ENCODE peak calls at places on chromosomes 13 and 19, in seven cellular contexts. O is A549, V is neural crest cell, P is Peyer's patch, J is left ventricle myocardium inferior, T is cardiac muscle cell, Q is PC-9. K is an unnamed sample.

GRCh38 chr19:51382004-51382403 is 5.8 kb downstream of the LIM2 start:
- DNase-seq in O (no peak), V (no peak), P (no peak), J (no peak), T (no peak), Q (no peak), K (no peak)

GRCh38 chr13:19685445-19685844 is 52.0 kb downstream of the MPHOSPH8 start:
- DNase-seq in O (no peak), V (no peak), P (no peak), J (no peak), T (no peak), Q (no peak), K (no peak)

GRCh38 chr13:30978981-30979956 is 46.8 kb downstream of the TEX26 start:
- DNase-seq in O (peak), V (peak), P (peak), J (no peak), T (peak), Q (no peak), K (no peak)

GRCh38 chr19:29245221-29245620 is 32.3 kb upstream of the UQCRFS1 start:
- DNase-seq in O (no peak), V (no peak), P (no peak), J (no peak), T (peak), Q (no peak), K (no peak)

GRCh38 chr13:34174671-34175145 is 356.8 kb downstream of the RFC3 start:
- DNase-seq in O (peak), V (no peak), P (no peak), J (no peak), T (peak), Q (no peak), K (no peak)

GRCh38 chr19:40252395-40252794 is 25.9 kb upstream of the CCNP start:
- DNase-seq in O (no peak), V (no peak), P (no peak), J (no peak), T (no peak), Q (no peak), K (no peak)

GRCh38 chr13:33235078-33235477 is 50.5 kb downstream of the STARD13 start:
- DNase-seq in O (no peak), V (no peak), P (no peak), J (no peak), T (peak), Q (no peak), K (no peak)

GRCh38 chr13:99528547-99528946 is 27.3 kb downstream of the TM9SF2 start:
- DNase-seq in O (peak), V (no peak), P (peak), J (no peak), T (peak), Q (no peak), K (no peak)

GRCh38 chr13:44022196-44022595 is 142.5 kb downstream of the LACC1 start:
- DNase-seq in O (peak), V (no peak), P (no peak), J (no peak), T (peak), Q (peak), K (no peak)

GRCh38 chr19:2611483-2612464 is 90.7 kb downstream of the GNG7 start:
- DNase-seq in O (no peak), V (no peak), P (no peak), J (peak), T (no peak), Q (no peak), K (no peak)
- TF ChIP-seq CTCF in O (no peak), V (peak), P (no peak), J (no peak), T (no peak), Q (peak), K (no peak)

DNA sequence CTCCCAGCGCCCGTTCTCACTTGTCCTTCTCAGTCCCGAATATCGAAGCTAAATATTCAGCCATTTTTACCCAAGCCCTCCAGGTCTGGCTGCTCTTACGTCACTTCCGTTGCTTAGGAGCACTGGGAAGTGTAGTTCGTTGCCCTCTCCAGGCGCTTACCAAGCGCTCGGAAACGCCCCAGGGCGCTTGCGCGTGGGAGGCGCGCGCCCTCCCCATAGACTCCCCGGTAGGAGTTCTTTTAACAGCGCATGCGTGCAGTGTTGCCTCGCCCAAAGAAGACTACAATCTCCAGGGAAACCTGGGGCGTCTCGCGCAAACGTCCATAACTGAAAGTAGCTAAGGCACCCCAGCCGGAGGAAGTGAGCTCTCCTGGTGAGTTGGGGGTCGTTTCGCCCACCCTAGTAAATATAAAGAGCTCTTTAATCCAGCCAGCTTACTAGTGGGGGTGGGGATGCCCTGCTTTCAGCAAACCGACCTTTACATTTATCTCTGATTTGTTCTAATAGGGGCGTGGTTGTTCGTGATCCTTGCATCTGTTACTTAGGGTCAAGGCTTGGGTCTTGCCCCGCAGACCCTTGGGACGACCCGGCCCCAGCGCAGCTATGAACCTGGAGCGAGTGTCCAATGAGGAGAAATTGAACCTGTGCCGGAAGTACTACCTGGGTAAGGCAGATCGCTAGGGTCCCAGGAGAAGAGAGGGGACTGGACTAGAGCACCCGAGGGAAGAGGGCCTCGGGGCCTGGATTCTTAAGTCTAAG is at the start of the genes PSENEN and U2AF1L4:
- DNase-seq in O (peak), V (peak), P (peak), J (peak), T (peak), Q (peak), K (peak)
- TF ChIP-seq CTCF in O (no peak), V (no peak), P (peak), J (peak), T (no peak), Q (no peak), K (no peak)

GRCh38 chr13:49246850-49247721 is 639 bp upstream of the CDADC1 start:
- DNase-seq in O (no peak), V (no peak), P (no peak), J (no peak), T (no peak), Q (no peak), K (no peak)

GRCh38 chr13:49253997-49254396 is 6.3 kb downstream of the CDADC1 start:
- DNase-seq in O (no peak), V (no peak), P (no peak), J (no peak), T (no peak), Q (no peak), K (no peak)

GRCh38 chr13:49247722-49248432 is at the start of gene CDADC1:
- DNase-seq in O (peak), V (peak), P (peak), J (peak), T (peak), Q (peak), K (peak)

GRCh38 chr13:49253310-49253709 is 5.6 kb downstream of the CDADC1 start:
- DNase-seq in O (no peak), V (no peak), P (no peak), J (no peak), T (no peak), Q (no peak), K (no peak)

GRCh38 chr13:49248433-49249002 is 793 bp downstream of the CDADC1 start:
- DNase-seq in O (no peak), V (no peak), P (no peak), J (no peak), T (peak), Q (peak), K (no peak)
- TF ChIP-seq CTCF in O (no peak), V (no peak), P (no peak), J (no peak), T (peak), Q (no peak), K (no peak)

GRCh38 chr19:48954011-48954594 is 572 bp upstream of the BAX start:
- DNase-seq in O (no peak), V (no peak), P (peak), J (no peak), T (no peak), Q (no peak), K (no peak)

GRCh38 chr19:48955308-48955958 is 758 bp downstream of the BAX start:
- DNase-seq in O (no peak), V (no peak), P (no peak), J (no peak), T (no peak), Q (no peak), K (no peak)

GRCh38 chr19:48950830-48951519 is 3.7 kb upstream of the BAX start:
- DNase-seq in O (no peak), V (no peak), P (no peak), J (no peak), T (no peak), Q (no peak), K (no peak)

GRCh38 chr19:48958006-48958405 is 3.3 kb downstream of the BAX start:
- DNase-seq in O (no peak), V (no peak), P (no peak), J (no peak), T (no peak), Q (no peak), K (no peak)

DNA sequence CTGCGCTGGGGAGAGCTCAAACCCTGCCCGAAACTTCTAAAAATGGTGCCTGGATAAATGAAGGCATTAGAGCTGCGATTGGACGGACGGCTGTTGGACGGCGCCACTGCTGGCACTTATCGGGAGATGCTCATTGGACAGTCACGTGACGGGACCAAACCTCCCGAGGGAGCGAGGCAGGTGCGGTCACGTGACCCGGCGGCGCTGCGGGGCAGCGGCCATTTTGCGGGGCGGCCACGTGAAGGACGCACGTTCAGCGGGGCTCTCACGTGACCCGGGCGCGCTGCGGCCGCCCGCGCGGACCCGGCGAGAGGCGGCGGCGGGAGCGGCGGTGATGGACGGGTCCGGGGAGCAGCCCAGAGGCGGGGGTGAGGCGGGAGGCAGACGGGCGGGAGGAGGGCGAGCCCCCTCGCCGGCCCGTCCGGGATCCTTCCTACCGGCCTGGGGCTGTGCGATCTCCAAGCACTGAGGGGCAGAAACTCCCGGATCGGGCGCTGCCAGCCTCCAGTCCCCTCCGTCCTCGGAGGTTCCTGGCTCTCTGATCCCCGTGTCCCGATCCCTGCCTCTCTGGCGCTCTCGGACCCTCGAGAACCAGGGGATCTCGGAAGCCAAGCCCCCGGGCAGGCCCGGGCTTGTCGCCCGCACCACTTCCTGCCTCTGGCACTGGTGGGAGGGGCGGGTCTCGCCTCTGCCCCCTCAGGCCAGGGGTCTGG is at the start of gene BAX:
- DNase-seq in O (peak), V (peak), P (peak), J (peak), T (peak), Q (peak), K (peak)
- TF ChIP-seq CTCF in O (no peak), V (no peak), P (no peak), J (no peak), T (no peak), Q (no peak), K (no peak)

GRCh38 chr19:8525401-8525684 is 11.4 kb upstream of the ZNF414 start:
- DNase-seq in O (no peak), V (no peak), P (no peak), J (no peak), T (no peak), Q (no peak), K (no peak)
- TF ChIP-seq CTCF in O (no peak), V (peak), P (peak), J (peak), T (peak), Q (peak), K (no peak)

DNA sequence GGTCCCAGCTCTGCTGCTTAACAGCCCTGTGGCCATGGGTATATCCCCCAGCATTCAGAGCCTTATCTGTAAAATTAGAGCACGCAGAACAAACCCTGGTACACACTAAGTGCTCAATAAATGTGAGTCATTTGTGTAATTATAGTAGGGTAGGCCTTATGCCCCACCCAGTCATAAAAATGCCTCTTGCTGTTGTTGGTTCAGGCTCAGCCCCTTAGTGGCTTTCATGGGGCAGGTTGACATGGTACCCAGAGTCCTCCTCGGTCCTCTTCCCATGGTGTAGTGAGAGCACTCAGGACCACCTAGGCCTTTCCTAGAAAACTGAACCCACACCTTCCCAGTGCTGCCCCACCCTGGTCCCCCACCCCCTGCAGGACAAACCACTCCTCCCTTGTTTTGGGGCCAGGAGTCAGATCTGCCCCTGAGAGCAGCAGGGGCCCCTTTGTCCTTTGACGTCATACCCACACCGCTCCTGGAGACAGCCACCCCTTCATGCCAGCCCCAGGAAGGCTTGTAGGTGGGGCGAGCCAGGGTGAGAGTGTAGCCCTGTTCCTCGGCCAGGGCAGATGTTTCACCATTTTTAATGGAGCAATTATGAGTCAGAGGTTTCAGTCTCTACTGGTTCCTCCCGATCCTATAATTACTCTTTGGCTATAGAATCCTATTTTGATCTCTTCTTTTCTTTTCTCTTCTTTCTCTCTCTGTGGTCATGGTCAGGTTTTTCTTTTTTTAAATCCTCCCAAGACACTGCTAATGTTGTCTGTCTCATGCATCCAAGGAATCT is 36.8 kb downstream of the ACTN4 start:
- DNase-seq in O (peak), V (no peak), P (peak), J (peak), T (peak), Q (peak), K (no peak)
- TF ChIP-seq CTCF in O (no peak), V (no peak), P (no peak), J (no peak), T (no peak), Q (no peak), K (no peak)

DNA sequence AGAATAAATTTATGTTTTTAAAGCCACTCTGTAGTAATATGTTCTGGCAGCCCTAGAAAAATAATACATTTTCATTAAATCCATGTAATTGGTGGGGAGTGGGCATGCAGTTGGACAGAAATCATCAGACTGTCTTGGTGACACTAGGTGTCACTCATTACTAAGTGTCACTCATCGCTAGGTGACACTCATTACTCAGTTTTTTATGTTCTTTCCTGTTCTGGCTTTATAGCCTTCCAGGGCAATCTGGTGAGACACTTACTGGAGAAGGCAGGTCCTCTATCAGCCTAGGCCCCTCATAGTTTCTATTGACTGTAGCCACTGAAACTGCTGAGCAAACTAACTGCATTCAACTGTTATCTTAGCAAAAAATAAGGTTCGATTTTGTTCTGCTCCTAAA is 542.1 kb downstream of the SLITRK1 start:
- DNase-seq in O (no peak), V (no peak), P (no peak), J (no peak), T (no peak), Q (no peak), K (no peak)
- TF ChIP-seq CTCF in O (no peak), V (no peak), P (no peak), J (no peak), T (no peak), Q (no peak), K (no peak)

GRCh38 chr13:28953714-28954113 is 133.6 kb downstream of the MTUS2 start:
- DNase-seq in O (no peak), V (no peak), P (no peak), J (no peak), T (no peak), Q (no peak), K (no peak)
- TF ChIP-seq CTCF in O (no peak), V (peak), P (no peak), J (no peak), T (no peak), Q (no peak), K (no peak)

DNA sequence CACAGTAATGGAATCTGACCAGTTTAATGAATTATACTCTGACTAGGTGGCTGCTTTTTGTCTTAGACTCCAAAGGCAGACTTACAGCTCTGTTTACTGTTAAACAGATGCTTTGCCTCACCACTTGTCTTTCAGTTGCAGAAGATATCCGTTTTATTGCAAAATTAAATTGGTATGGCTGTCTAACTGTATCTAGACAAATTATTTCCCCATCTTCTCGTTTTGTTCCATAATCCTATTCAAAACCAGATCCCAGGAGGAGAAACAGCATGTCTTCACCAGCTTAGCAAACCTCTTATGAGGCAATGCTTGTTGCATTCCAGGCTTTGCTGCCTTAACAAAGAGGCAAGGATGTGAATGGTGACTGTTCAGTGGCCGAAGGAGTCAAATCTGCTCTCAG is 215.6 kb downstream of the TDRD3 start:
- DNase-seq in O (no peak), V (no peak), P (no peak), J (no peak), T (no peak), Q (no peak), K (no peak)
- TF ChIP-seq CTCF in O (no peak), V (no peak), P (no peak), J (no peak), T (no peak), Q (no peak), K (no peak)

K was measured in activated B cell treated with CpG ODN at 0.5 μM for 24 hours.